ENCODE peak calls at places on chromosomes 2 and 18, in ten cellular contexts. S is right cardiac atrium; I is EH; B is erythroblast; Z is stimulated activated CD8-positive, alpha-beta memory T cell treated with anti-CD3 and anti-CD28 coated beads, Interleukin-15, amount 100 ng/mL, for 1 hour; D is CD8-positive, alpha-beta T cell; A is immature natural killer cell; T is Caki2; J is Calu3; M is AML-193. E is an unnamed sample.

GRCh38 chr2:95674186-95674585 is 82.4 kb downstream of the TRIM43 start:
- DNase-seq in S (no peak), I (no peak), B (no peak), Z (no peak), D (no peak), A (no peak), T (no peak), J (no peak), M (no peak), E (no peak)

GRCh38 chr18:76274470-76275289 is 220.4 kb downstream of the ZNF516 start:
- DNase-seq in S (no peak), I (peak), B (no peak), Z (no peak), D (no peak), A (no peak), T (peak), J (peak), M (no peak), E (no peak)

GRCh38 chr2:199470672-199471442 is 13.1 kb upstream of the SATB2 start:
- DNase-seq in S (no peak), I (no peak), B (no peak), Z (no peak), D (no peak), A (no peak), T (no peak), J (no peak), M (no peak), E (no peak)

GRCh38 chr2:153232474-153232873 is 246.1 kb downstream of the RPRM start:
- DNase-seq in S (no peak), I (no peak), B (no peak), Z (no peak), D (no peak), A (no peak), T (no peak), J (no peak), M (no peak), E (no peak)

GRCh38 chr2:225170162-225170561 is 127.9 kb upstream of the DOCK10 start:
- DNase-seq in S (no peak), I (no peak), B (no peak), Z (no peak), D (no peak), A (no peak), T (no peak), J (no peak), M (no peak), E (no peak)

GRCh38 chr2:146661494-146662096 is 1183.2 kb upstream of the ACVR2A start:
- DNase-seq in S (no peak), I (peak), B (peak), Z (no peak), D (no peak), A (no peak), T (peak), J (no peak), M (peak), E (no peak)

GRCh38 chr18:8856187-8856586 is 150.8 kb downstream of the MTCL1 start:
- DNase-seq in S (no peak), I (no peak), B (no peak), Z (no peak), D (no peak), A (no peak), T (no peak), J (no peak), M (no peak), E (no peak)

GRCh38 chr2:219509780-219510511 is 4.3 kb upstream of the ASIC4 start:
- DNase-seq in S (peak), I (peak), B (peak), Z (peak), D (peak), A (peak), T (peak), J (peak), M (peak), E (peak)

GRCh38 chr18:6370886-6371635 is 43.6 kb downstream of the L3MBTL4 start:
- DNase-seq in S (peak), I (no peak), B (no peak), Z (no peak), D (no peak), A (no peak), T (peak), J (peak), M (no peak), E (no peak)

GRCh38 chr18:44229693-44230108 is 451.0 kb upstream of the SETBP1 start:
- DNase-seq in S (peak), I (peak), B (no peak), Z (no peak), D (no peak), A (no peak), T (no peak), J (no peak), M (no peak), E (no peak)

GRCh38 chr2:9554841-9555337 is 741 bp downstream of the ADAM17 start:
- DNase-seq in S (no peak), I (peak), B (peak), Z (no peak), D (peak), A (peak), T (peak), J (peak), M (peak), E (peak)

GRCh38 chr2:148529745-148530144 is 114.8 kb upstream of the EPC2 start:
- DNase-seq in S (no peak), I (no peak), B (no peak), Z (no peak), D (no peak), A (no peak), T (no peak), J (no peak), M (no peak), E (no peak)

GRCh38 chr2:177984739-177985138 is 87.8 kb downstream of the PDE11A start:
- DNase-seq in S (no peak), I (peak), B (no peak), Z (no peak), D (no peak), A (no peak), T (peak), J (no peak), M (no peak), E (no peak)

GRCh38 chr18:37574113-37574512 is 8.5 kb upstream of the CELF4 start:
- DNase-seq in S (no peak), I (no peak), B (peak), Z (no peak), D (no peak), A (no peak), T (peak), J (peak), M (no peak), E (no peak)

GRCh38 chr18:23307567-23308295 is 145.4 kb upstream of the RIOK3 start:
- DNase-seq in S (no peak), I (peak), B (no peak), Z (no peak), D (no peak), A (peak), T (no peak), J (no peak), M (peak), E (no peak)